ENCODE peak calls at places on chromosomes 16 and 17, in seven cellular contexts. O is IMR-90, N is Peyer's patch, K is transverse colon, Z is A549, L is uterus, Y is endothelial cell of umbilical vein. I is an unnamed sample.

GRCh38 chr16:87309912-87310485 is 7.2 kb downstream of the C16orf95 start:
- DNase-seq in O (no peak), N (no peak), K (no peak), Z (no peak), L (no peak), Y (no peak), I (no peak)

GRCh38 chr17:77281904-77282367 is 141.2 kb downstream of the SEC14L1 start:
- DNase-seq in O (no peak), N (no peak), K (peak; percentile 72), Z (peak; percentile 81), L (no peak), Y (no peak), I (no peak)

GRCh38 chr16:4358831-4359561 is 7.9 kb upstream of the PAM16 start:
- DNase-seq in O (no peak), N (peak; percentile 65), K (peak; percentile 59), Z (peak; percentile 58), L (peak; percentile 71), Y (no peak), I (no peak)

GRCh38 chr17:7586673-7587419 is 3.0 kb downstream of the SOX15 start:
- DNase-seq in O (no peak), N (no peak), K (peak; percentile 64), Z (peak; percentile 89), L (no peak), Y (no peak), I (no peak)

GRCh38 chr17:13508916-13509315 is 92.8 kb downstream of the HS3ST3A1 start:
- DNase-seq in O (no peak), N (no peak), K (no peak), Z (no peak), L (no peak), Y (no peak), I (no peak)

GRCh38 chr17:69088643-69089200 is 28.0 kb upstream of the ABCA9 start:
- DNase-seq in O (no peak), N (no peak), K (no peak), Z (no peak), L (no peak), Y (no peak), I (no peak)

GRCh38 chr17:69067274-69068047 is 6.7 kb upstream of the ABCA9 start:
- DNase-seq in O (no peak), N (no peak), K (no peak), Z (no peak), L (no peak), Y (no peak), I (no peak)

GRCh38 chr16:30941600-30942420 is 7.1 kb upstream of the ORAI3 start:
- DNase-seq in O (peak; percentile 58), N (peak; percentile 73), K (peak; percentile 87), Z (peak; percentile 77), L (peak; percentile 66), Y (peak; percentile 75), I (no peak)

GRCh38 chr17:57678393-57678792 is 66.7 kb downstream of the CCDC182 start:
- DNase-seq in O (no peak), N (no peak), K (no peak), Z (no peak), L (no peak), Y (no peak), I (no peak)

GRCh38 chr17:82872591-82873520 is 33.0 kb upstream of the ZNF750 start:
- DNase-seq in O (no peak), N (peak; percentile 56), K (no peak), Z (no peak), L (no peak), Y (no peak), I (no peak)

GRCh38 chr17:30378191-30378796 is 433 bp upstream of the CPD start:
- DNase-seq in O (peak; percentile 11), N (peak; percentile 43), K (peak; percentile 38), Z (no peak), L (no peak), Y (no peak), I (no peak)

GRCh38 chr16:1100084-1100800 is 4.2 kb upstream of the C1QTNF8 start:
- DNase-seq in O (no peak), N (no peak), K (no peak), Z (no peak), L (no peak), Y (no peak), I (no peak)

GRCh38 chr17:77476006-77476405 is 335.2 kb downstream of the SEC14L1 start:
- DNase-seq in O (no peak), N (no peak), K (no peak), Z (no peak), L (no peak), Y (no peak), I (no peak)

GRCh38 chr16:87966685-87967185 is 15.5 kb downstream of the BANP start:
- DNase-seq in O (no peak), N (no peak), K (peak; percentile 45), Z (no peak), L (no peak), Y (peak; percentile 55), I (no peak)

GRCh38 chr16:89925596-89926079 is 2.5 kb downstream of the TUBB3 start:
- DNase-seq in O (no peak), N (no peak), K (no peak), Z (no peak), L (no peak), Y (no peak), I (no peak)

GRCh38 chr17:66485272-66485947 is 183.0 kb downstream of the PRKCA start:
- DNase-seq in O (no peak), N (no peak), K (no peak), Z (no peak), L (no peak), Y (no peak), I (no peak)

GRCh38 chr17:43464046-43464445 is 19.7 kb upstream of the DHX8 start:
- DNase-seq in O (no peak), N (no peak), K (no peak), Z (no peak), L (no peak), Y (no peak), I (no peak)

GRCh38 chr17:38430822-38431221 is 2.6 kb downstream of the ARHGAP23 start:
- DNase-seq in O (no peak), N (no peak), K (no peak), Z (no peak), L (no peak), Y (no peak), I (no peak)

GRCh38 chr16:10122546-10122945 is 59.7 kb downstream of the GRIN2A start:
- DNase-seq in O (no peak), N (no peak), K (no peak), Z (peak; percentile 14), L (no peak), Y (no peak), I (no peak)

GRCh38 chr16:54290203-54291106 is 3.9 kb upstream of the IRX3 start:
- DNase-seq in O (no peak), N (no peak), K (no peak), Z (no peak), L (no peak), Y (no peak), I (no peak)

GRCh38 chr16:87681990-87682570 is 79.8 kb downstream of the JPH3 start:
- DNase-seq in O (peak; percentile 78), N (no peak), K (no peak), Z (peak; percentile 48), L (no peak), Y (peak; percentile 63), I (no peak)

GRCh38 chr16:50841081-50841886 is 99.4 kb downstream of the CYLD start:
- DNase-seq in O (no peak), N (no peak), K (no peak), Z (no peak), L (no peak), Y (no peak), I (no peak)

GRCh38 chr17:77107506-77108433 is 33.0 kb upstream of the SEC14L1 start:
- DNase-seq in O (peak; percentile 39), N (peak; percentile 31), K (peak; percentile 59), Z (no peak), L (peak; percentile 55), Y (no peak), I (no peak)

GRCh38 chr17:76697702-76698465 is 12.9 kb downstream of the MXRA7 start:
- DNase-seq in O (peak; percentile 60), N (no peak), K (no peak), Z (no peak), L (no peak), Y (no peak), I (no peak)

GRCh38 chr16:22751685-22752084 is 62.3 kb upstream of the HS3ST2 start:
- DNase-seq in O (no peak), N (no peak), K (no peak), Z (no peak), L (no peak), Y (no peak), I (no peak)

GRCh38 chr17:76667356-76667755 is 23.8 kb upstream of the ST6GALNAC1 start:
- DNase-seq in O (no peak), N (no peak), K (no peak), Z (no peak), L (no peak), Y (no peak), I (no peak)

GRCh38 chr17:4365103-4365627 is 1.3 kb downstream of the UBE2G1 start:
- DNase-seq in O (peak; percentile 88), N (peak; percentile 91), K (peak; percentile 92), Z (peak; percentile 97), L (peak; percentile 90), Y (peak; percentile 94), I (peak; percentile 97)
- TF ChIP-seq POLR2A in O (no peak), N (peak; percentile 61), K (peak; percentile 70), Z (peak; percentile 54), L (peak; percentile 67), Y (peak; percentile 71), I (peak; percentile 38)

GRCh38 chr17:20908373-20909273 is 134.2 kb downstream of the USP22 start:
- DNase-seq in O (peak; percentile 53), N (peak; percentile 74), K (peak; percentile 88), Z (peak; percentile 89), L (peak; percentile 85), Y (peak; percentile 87), I (peak; percentile 95)
- TF ChIP-seq POLR2A in O (no peak), N (peak; percentile 32), K (peak; percentile 40), Z (peak; percentile 84), L (peak; percentile 53), Y (no peak), I (no peak)

DNA sequence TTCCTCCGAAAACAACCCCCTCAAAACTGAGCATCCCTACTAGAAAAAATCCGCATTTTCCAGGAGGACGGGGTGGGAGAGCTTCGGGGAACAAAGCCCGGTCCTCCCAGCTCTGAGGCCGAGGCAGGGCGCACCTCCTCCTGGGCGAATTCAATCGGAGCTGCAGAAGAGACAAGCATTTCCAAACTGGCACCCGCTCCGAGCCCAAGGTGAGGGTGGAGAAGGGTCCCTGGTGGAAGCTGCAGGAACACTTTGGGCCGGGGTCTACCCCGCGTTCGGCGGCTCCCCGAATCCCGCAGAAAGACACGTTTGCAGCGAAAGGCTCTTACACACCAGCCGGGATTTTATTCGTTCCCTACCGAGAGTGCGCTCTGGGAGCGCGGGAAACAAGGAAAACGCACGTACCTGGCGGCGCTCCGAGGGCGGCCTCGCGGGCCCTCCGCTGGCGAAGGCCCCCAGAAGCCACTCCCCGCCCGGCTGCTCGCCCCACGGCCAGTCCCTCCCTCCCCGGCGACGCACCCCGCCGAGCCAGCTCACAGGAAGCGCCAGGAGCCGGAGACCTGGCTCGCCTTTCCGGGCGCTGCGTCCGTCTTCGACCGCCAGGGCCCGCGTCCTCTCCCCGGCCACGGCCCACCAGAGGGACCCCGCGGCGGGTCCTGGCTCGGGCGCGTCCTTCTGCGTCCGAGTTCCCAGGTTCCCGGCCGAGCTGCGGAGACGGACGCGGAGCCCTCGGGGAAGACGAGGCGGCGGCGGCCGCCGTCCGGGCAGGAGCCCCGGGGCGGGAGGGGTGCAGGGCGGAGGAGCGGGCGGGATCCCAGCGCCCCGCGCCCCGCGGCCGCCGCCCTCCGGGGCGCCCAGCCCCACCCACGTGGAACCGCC is 49.8 kb upstream of the BAHCC1 start:
- DNase-seq in O (peak; percentile 87), N (peak; percentile 32), K (peak; percentile 89), Z (peak; percentile 91), L (peak; percentile 88), Y (peak; percentile 86), I (peak; percentile 96)
- TF ChIP-seq POLR2A in O (peak; percentile 22), N (peak; percentile 96), K (peak; percentile 94), Z (peak; percentile 73), L (peak; percentile 39), Y (peak; percentile 56), I (peak; percentile 81)

GRCh38 chr17:73870035-73870434 is 225.8 kb upstream of the SDK2 start:
- DNase-seq in O (no peak), N (no peak), K (no peak), Z (no peak), L (no peak), Y (no peak), I (no peak)
- TF ChIP-seq POLR2A in O (no peak), N (no peak), K (no peak), Z (no peak), L (no peak), Y (no peak), I (no peak)